ENCODE peak calls at places on chromosome 9, in four cellular contexts. L is CD8-positive, alpha-beta T cell; H is osteoblast; O is ovary. R is an unnamed sample.

GRCh38 chr9:14358523-14358922 is 44.6 kb upstream of the NFIB start:
- DNase-seq in L (no peak), O (no peak), H (peak; percentile 58), R (peak; percentile 39)

GRCh38 chr9:133714606-133715294 is 23.4 kb downstream of the SARDH start:
- DNase-seq in H (peak; percentile 88), L (no peak), O (peak; percentile 85), R (peak; percentile 74)

GRCh38 chr9:96048954-96049831 is 173.7 kb downstream of the ERCC6L2 start:
- DNase-seq in O (no peak), H (no peak), L (no peak), R (no peak)

GRCh38 chr9:87725356-87725899 is 491 bp upstream of the CTSL start:
- DNase-seq in O (no peak), H (peak; percentile 68), L (no peak), R (peak; percentile 39)

GRCh38 chr9:110808599-110808980 is 140.0 kb downstream of the MUSK start:
- DNase-seq in L (no peak), H (no peak), O (no peak), R (no peak)

GRCh38 chr9:118578467-118578866 is 790.8 kb downstream of the BRINP1 start:
- DNase-seq in H (no peak), L (no peak), O (no peak), R (peak; percentile 74)

GRCh38 chr9:117290809-117291208 is 124.0 kb downstream of the ASTN2 start:
- DNase-seq in O (no peak), L (no peak), H (no peak), R (peak; percentile 9)

GRCh38 chr9:123525957-123526356 is 170.0 kb downstream of the CRB2 start:
- DNase-seq in H (no peak), L (no peak), O (no peak), R (no peak)

GRCh38 chr9:137515338-137515724 is 34.9 kb downstream of the PNPLA7 start:
- DNase-seq in L (no peak), H (peak; percentile 77), O (peak; percentile 19), R (no peak)

DNA sequence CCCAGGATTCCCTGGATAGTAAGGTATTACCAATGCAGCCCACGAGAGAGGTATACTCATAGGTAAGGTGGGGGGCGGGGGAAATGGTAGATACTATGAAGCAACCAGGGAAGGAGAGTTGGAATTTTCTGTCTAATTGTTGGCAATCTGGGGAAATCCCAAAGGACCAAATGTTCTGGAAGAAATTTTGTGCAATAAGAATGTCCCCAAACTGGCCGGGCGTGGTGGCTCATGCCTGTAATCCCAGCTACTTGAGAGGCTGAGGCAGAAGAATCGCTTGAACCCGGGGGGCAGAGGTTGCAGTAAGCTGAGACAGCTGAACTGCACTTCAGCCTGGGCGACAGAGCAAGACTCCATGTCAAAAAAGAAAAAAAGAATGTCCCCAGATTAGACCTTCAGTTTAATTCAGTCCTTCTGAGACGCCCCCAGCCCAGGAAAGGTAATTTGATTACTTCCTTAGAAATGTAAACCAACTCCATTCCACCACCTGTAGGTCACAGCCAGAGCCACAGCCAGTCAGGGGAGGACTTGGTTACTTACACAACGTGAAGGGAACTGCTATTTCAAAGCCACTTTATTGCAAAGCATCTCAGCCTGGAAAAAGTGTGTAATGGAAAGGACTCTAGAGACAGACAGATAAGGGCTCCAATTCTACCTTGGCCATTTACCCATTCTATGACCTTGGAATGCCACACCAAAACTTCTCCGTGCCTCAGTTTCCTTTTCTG is 50.0 kb upstream of the KLF4 start:
- DNase-seq in H (no peak), O (no peak), L (no peak), R (no peak)
- H3K27ac ChIP-seq in H (no peak overlapping the region), O (no peak overlapping the region), L (no peak overlapping the region), R (no peak overlapping the region)

GRCh38 chr9:89978185-89978584 is 373.4 kb downstream of the GADD45G start:
- DNase-seq in H (no peak), O (no peak), L (no peak), R (no peak)
- TF ChIP-seq CTCF in H (peak; percentile 53), O (no peak), L (no peak), R (peak; percentile 13)

GRCh38 chr9:131701789-131702337 is 38.0 kb downstream of the RAPGEF1 start:
- DNase-seq in O (no peak), H (no peak), L (no peak), R (peak; percentile 78)

GRCh38 chr9:131702911-131703310 is 37.0 kb downstream of the RAPGEF1 start:
- DNase-seq in L (no peak), H (no peak), O (no peak), R (no peak)

GRCh38 chr9:131701434-131701781 is 38.5 kb downstream of the RAPGEF1 start:
- DNase-seq in O (no peak), H (no peak), L (no peak), R (no peak)

GRCh38 chr9:131700076-131700475 is 39.8 kb downstream of the RAPGEF1 start:
- DNase-seq in H (no peak), O (no peak), L (no peak), R (no peak)

DNA sequence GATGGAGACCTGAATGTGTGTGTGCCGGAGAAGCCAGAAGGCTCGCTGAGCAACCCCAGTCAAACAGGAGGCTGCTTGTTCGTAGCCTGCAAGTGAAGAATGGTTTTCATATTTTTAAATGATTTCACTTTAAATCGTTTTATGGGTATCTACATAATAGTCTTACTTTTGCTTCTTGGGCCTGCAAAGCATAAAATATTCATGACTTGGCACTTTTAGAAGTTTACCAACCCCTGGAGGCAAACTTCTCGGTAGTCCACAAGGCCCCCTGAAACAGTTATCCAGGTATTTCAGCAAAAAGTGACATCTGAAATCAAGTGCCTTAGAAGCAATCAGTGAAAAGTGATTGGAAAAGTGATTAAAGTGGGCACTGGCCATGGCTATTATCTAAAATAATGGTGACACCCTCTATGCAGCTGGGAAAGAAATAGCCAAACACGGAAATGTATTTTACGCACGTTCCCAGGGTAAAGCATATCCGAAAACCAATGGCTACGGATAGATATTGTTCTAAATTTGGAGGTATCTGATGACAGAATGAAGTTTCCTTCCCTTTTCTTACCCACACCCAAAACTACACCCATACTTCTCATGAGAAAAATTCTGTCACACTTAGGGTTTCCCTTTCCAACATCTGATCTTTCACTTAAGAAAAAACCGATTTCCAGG is 39.0 kb downstream of the RAPGEF1 start:
- DNase-seq in O (no peak), L (no peak), H (no peak), R (no peak)
- H3K4me1 ChIP-seq in O (peaks cover 9% of the 10 kb centered on the region), L (peaks cover 19% of the 10 kb centered on the region), H (peaks cover 6% of the 10 kb centered on the region), R (peaks cover 9% of the 10 kb centered on the region)

GRCh38 chr9:98972641-98973545 is 29.2 kb downstream of the COL15A1 start:
- DNase-seq in H (no peak), O (no peak), L (no peak), R (no peak)
- H3K27ac ChIP-seq in H (no peak overlapping the region), O (no peak overlapping the region), L (no peak overlapping the region), R (no peak overlapping the region)

DNA sequence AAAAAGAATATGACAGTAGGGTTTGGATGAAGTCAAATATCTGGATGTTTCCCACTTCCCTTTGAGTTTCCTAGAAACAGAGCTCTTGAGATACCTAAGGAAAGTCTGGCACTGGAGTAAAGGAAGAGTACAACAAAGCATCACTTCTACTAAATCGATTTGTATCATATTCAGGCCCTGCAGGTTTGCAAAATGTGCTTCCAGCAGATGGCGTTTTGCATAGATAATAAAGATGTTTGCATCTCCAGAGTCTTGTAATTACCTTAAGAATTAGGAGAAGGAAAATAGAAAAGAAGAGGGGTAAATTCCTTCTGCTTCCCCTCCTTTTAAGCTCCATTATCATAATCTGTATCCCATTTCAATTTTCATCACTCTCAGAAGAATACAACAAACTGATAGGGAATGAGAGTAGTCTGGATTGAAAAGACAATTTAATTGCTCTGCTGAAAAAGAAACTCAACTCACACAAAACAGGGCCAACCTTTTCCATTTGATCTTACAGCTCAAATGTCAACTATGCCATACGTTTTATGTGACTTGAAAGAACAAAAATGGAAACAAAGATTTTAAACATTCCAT is 380.4 kb downstream of the PTPRD start:
- DNase-seq in O (no peak), L (no peak), H (no peak), R (peak; percentile 0)
- TF ChIP-seq CTCF in O (no peak), L (no peak), H (no peak), R (peak; percentile 31)

GRCh38 chr9:2681981-2682380 is 35.3 kb upstream of the KCNV2 start:
- DNase-seq in H (no peak), L (no peak), O (no peak), R (no peak)

GRCh38 chr9:2688636-2689035 is 28.7 kb upstream of the KCNV2 start:
- DNase-seq in O (no peak), L (no peak), H (no peak), R (no peak)

GRCh38 chr9:2691626-2692025 is 25.7 kb upstream of the KCNV2 start:
- DNase-seq in L (no peak), H (no peak), O (no peak), R (no peak)

GRCh38 chr9:2691212-2691611 is 26.1 kb upstream of the KCNV2 start:
- DNase-seq in O (no peak), L (no peak), H (no peak), R (no peak)

GRCh38 chr9:2686884-2687283 is 30.4 kb upstream of the KCNV2 start:
- DNase-seq in O (no peak), L (no peak), H (no peak), R (no peak)
- H3K4me1 ChIP-seq in O (peaks cover 5% of the 10 kb centered on the region), L (no peaks in the 10 kb centered on the region), H (no peaks in the 10 kb centered on the region), R (no peaks in the 10 kb centered on the region)

GRCh38 chr9:4509590-4509984 is 19.3 kb downstream of the SLC1A1 start:
- DNase-seq in H (no peak), O (no peak), L (no peak), R (no peak)
- H3K27ac ChIP-seq in H (peak overlapping the region; percentile 92), O (no peak overlapping the region), L (no peak overlapping the region), R (no peak overlapping the region)

R was measured in astrocyte.